ENCODE peak calls at places on chromosomes 6 and 20, in six cellular contexts. G is tibial nerve; M is activated CD4-positive, alpha-beta T cell treated with anti-CD3 and anti-CD28 coated beads, Interleukin-2, amount 10 ng/mL, durations not matched to agents 7 days and 5 days; L is CD8-positive, alpha-beta T cell; R is M059J; I is GM12865. P is an unnamed sample.

GRCh38 chr6:9121551-9121950 is 686.2 kb upstream of the SLC35B3 start:
- DNase-seq in G (no peak), M (no peak), L (no peak), R (no peak), I (no peak), P (no peak)

GRCh38 chr6:136077834-136078576 is 172.1 kb downstream of the MTFR2 start:
- DNase-seq in G (no peak), M (no peak), L (no peak), R (peak; percentile 99), I (no peak), P (no peak)

GRCh38 chr6:156395276-156395675 is 381.9 kb upstream of the ARID1B start:
- DNase-seq in G (no peak), M (peak; percentile 53), L (peak; percentile 16), R (no peak), I (peak; percentile 86), P (peak; percentile 84)

GRCh38 chr20:31879143-31879987 is 8.9 kb downstream of the TTLL9 start:
- DNase-seq in G (peak; percentile 94), M (peak; percentile 86), L (peak; percentile 71), R (peak; percentile 98), I (peak; percentile 95), P (peak; percentile 73)

GRCh38 chr6:143126574-143126941 is 65.9 kb downstream of the AIG1 start:
- DNase-seq in G (no peak), M (no peak), L (no peak), R (no peak), I (no peak), P (no peak)

GRCh38 chr20:37543828-37544227 is 16.2 kb upstream of the BLCAP start:
- DNase-seq in G (no peak), M (no peak), L (no peak), R (peak; percentile 61), I (no peak), P (no peak)

GRCh38 chr6:21457647-21458046 is 135.9 kb upstream of the SOX4 start:
- DNase-seq in G (no peak), M (no peak), L (no peak), R (no peak), I (no peak), P (no peak)

GRCh38 chr6:157325069-157325805 is 1.9 kb upstream of the TMEM242 start:
- DNase-seq in G (no peak), M (no peak), L (no peak), R (peak; percentile 28), I (no peak), P (no peak)

GRCh38 chr6:81933648-81934047 is 181.2 kb upstream of the TENT5A start:
- DNase-seq in G (no peak), M (no peak), L (no peak), R (peak; percentile 66), I (no peak), P (no peak)

GRCh38 chr6:142827356-142827755 is 117.6 kb downstream of the HIVEP2 start:
- DNase-seq in G (no peak), M (no peak), L (no peak), R (no peak), I (no peak), P (no peak)

P was measured in MM.1S.